ENCODE peak calls at places on chromosomes 4 and X, in eight cellular contexts. T is GM03348; J is foreskin keratinocyte; G is AG08396; C is NCI-H2029; H is iPS-NIHi11; M is hypothalamus; P is CD8-positive, alpha-beta memory T cell. E is an unnamed sample.

GRCh38 chr4:60744767-60745166 is 455.4 kb upstream of the ADGRL3 start:
- DNase-seq in H (peak), M (no peak), T (peak), G (peak), C (no peak), P (no peak), J (no peak), E (no peak)

GRCh38 chr4:131248314-131248713 is 1900.8 kb upstream of the PCDH10 start:
- DNase-seq in P (no peak), T (no peak), H (no peak), G (no peak), C (no peak), M (no peak), J (no peak), E (no peak)

GRCh38 chr4:101199507-101200285 is 147.6 kb downstream of the PPP3CA start:
- DNase-seq in T (peak), C (no peak), H (no peak), P (no peak), J (no peak), G (no peak), M (no peak), E (no peak)

GRCh38 chr4:89307446-89308160 is at the start of gene GPRIN3:
- DNase-seq in T (peak), G (peak), H (peak), P (peak), C (peak), M (peak), J (no peak), E (peak)

GRCh38 chrX:144732588-144732987 is 514.7 kb upstream of the SPANXN1 start:
- DNase-seq in C (no peak), T (peak), G (no peak), M (no peak), P (no peak), J (no peak), H (no peak), E (no peak)

GRCh38 chr4:8694651-8695151 is 102.1 kb downstream of the CPZ start:
- DNase-seq in C (no peak), T (no peak), M (no peak), G (no peak), P (no peak), H (no peak), J (no peak), E (no peak)

GRCh38 chr4:138927065-138927464 is 88.5 kb upstream of the NOCT start:
- DNase-seq in P (no peak), T (peak), G (no peak), M (no peak), H (no peak), C (no peak), J (no peak), E (no peak)

GRCh38 chr4:41305486-41305885 is 48.8 kb downstream of the UCHL1 start:
- DNase-seq in J (no peak), C (peak), H (no peak), P (no peak), T (no peak), G (no peak), M (no peak), E (no peak)

GRCh38 chr4:15355464-15355863 is 72.4 kb upstream of the C1QTNF7 start:
- DNase-seq in G (no peak), T (no peak), J (no peak), H (peak), C (no peak), M (no peak), P (no peak), E (no peak)

GRCh38 chr4:48388504-48389154 is 47.3 kb downstream of the SLAIN2 start:
- DNase-seq in J (no peak), G (peak), M (no peak), T (peak), C (no peak), P (no peak), H (no peak), E (no peak)

GRCh38 chr4:69658133-69658532 is 5.1 kb upstream of the UGT2A1 start:
- DNase-seq in T (no peak), P (no peak), M (no peak), G (no peak), C (no peak), H (no peak), J (no peak), E (no peak)

GRCh38 chrX:19571708-19572107 is 56.4 kb upstream of the MAP3K15 start:
- DNase-seq in T (no peak), C (no peak), M (no peak), J (no peak), G (no peak), H (no peak), P (no peak), E (no peak)

GRCh38 chrX:3295731-3296130 is 50.7 kb downstream of the MXRA5 start:
- DNase-seq in G (no peak), T (no peak), H (peak), C (no peak), J (no peak), M (no peak), P (no peak), E (no peak)

GRCh38 chr4:57119054-57119651 is 9.0 kb upstream of the IGFBP7 start:
- DNase-seq in H (no peak), J (peak), G (peak), T (peak), P (no peak), C (no peak), M (no peak), E (peak)

GRCh38 chrX:57643698-57644097 is 36.4 kb downstream of the NLRP2B start:
- DNase-seq in H (no peak), C (no peak), J (no peak), T (no peak), P (no peak), G (no peak), M (no peak), E (no peak)

GRCh38 chr4:24070117-24070516 is 180.3 kb upstream of the PPARGC1A start:
- DNase-seq in M (no peak), C (no peak), J (peak), H (no peak), T (no peak), G (peak), P (no peak), E (no peak)

GRCh38 chrX:17242470-17242869 is 132.5 kb upstream of the NHS start:
- DNase-seq in C (peak), P (no peak), J (no peak), M (no peak), G (peak), H (peak), T (peak), E (peak)

GRCh38 chrX:154457491-154458115 is 478 bp upstream of the PLXNA3 start:
- DNase-seq in P (peak), H (peak), T (peak), C (peak), J (no peak), M (no peak), G (peak), E (no peak)

E was measured in prostate gland.